ENCODE peak calls at places on chromosomes 3 and 15, in ten cellular contexts. O is AG20443, S is GM20000, K is RPMI7951, D is NCI-H1105, R is GM12865, I is activated gamma-delta T cell treated with Interleukin-2 at 50 U/mL for 16 hours, C is MM.1S, Y is cardiac fibroblast, G is mesenchymal stem cell. Z is an unnamed sample.

GRCh38 chr3:126558336-126559071 is at the start of gene C3orf22:
- DNase-seq in O (peak; percentile 4), S (no peak), K (no peak), D (no peak), R (no peak), I (no peak), C (no peak), Y (no peak), G (no peak), Z (no peak)

GRCh38 chr3:144033863-144034262 is 62.2 kb downstream of the DIPK2A start:
- DNase-seq in O (no peak), S (no peak), K (no peak), D (no peak), R (no peak), I (no peak), C (no peak), Y (no peak), G (no peak), Z (no peak)

GRCh38 chr3:177574232-177574856 is 377.1 kb upstream of the TBL1XR1 start:
- DNase-seq in O (peak; percentile 34), S (no peak), K (peak; percentile 33), D (no peak), R (no peak), I (no peak), C (no peak), Y (peak; percentile 72), G (peak; percentile 58), Z (no peak)

GRCh38 chr15:44726568-44727461 is 9.5 kb upstream of the TRIM69 start:
- DNase-seq in O (peak; percentile 82), S (peak; percentile 58), K (peak; percentile 96), D (no peak), R (peak; percentile 97), I (peak; percentile 75), C (peak; percentile 95), Y (peak; percentile 93), G (peak; percentile 96), Z (peak; percentile 27)

GRCh38 chr3:42591811-42592210 is 1.2 kb downstream of the SS18L2 start:
- DNase-seq in O (no peak), S (no peak), K (no peak), D (no peak), R (no peak), I (no peak), C (no peak), Y (no peak), G (no peak), Z (no peak)

GRCh38 chr3:147773236-147773635 is 364.1 kb downstream of the ZIC1 start:
- DNase-seq in O (no peak), S (no peak), K (no peak), D (no peak), R (no peak), I (no peak), C (no peak), Y (peak; percentile 3), G (no peak), Z (no peak)

GRCh38 chr3:124985358-124985757 is 50.8 kb upstream of the MUC13 start:
- DNase-seq in O (peak; percentile 88), S (no peak), K (peak; percentile 77), D (no peak), R (no peak), I (no peak), C (no peak), Y (peak; percentile 89), G (peak; percentile 85), Z (no peak)

GRCh38 chr3:102181202-102181920 is 253.5 kb upstream of the ZPLD1 start:
- DNase-seq in O (peak; percentile 65), S (no peak), K (no peak), D (no peak), R (no peak), I (no peak), C (no peak), Y (peak; percentile 84), G (peak; percentile 66), Z (no peak)

GRCh38 chr3:37986479-37987314 is 3.9 kb upstream of the VILL start:
- DNase-seq in O (no peak), S (no peak), K (no peak), D (no peak), R (no peak), I (no peak), C (no peak), Y (no peak), G (no peak), Z (peak; percentile 10)

GRCh38 chr3:177065285-177066028 is 131.8 kb downstream of the TBL1XR1 start:
- DNase-seq in O (no peak), S (no peak), K (no peak), D (no peak), R (no peak), I (no peak), C (no peak), Y (peak; percentile 32), G (peak; percentile 28), Z (no peak)

GRCh38 chr3:99843590-99844260 is 26.1 kb downstream of the CMSS1 start:
- DNase-seq in O (no peak), S (no peak), K (no peak), D (no peak), R (no peak), I (no peak), C (no peak), Y (no peak), G (peak; percentile 46), Z (no peak)

GRCh38 chr3:78690806-78691205 is 1077.0 kb downstream of the ROBO1 start:
- DNase-seq in O (peak; percentile 10), S (no peak), K (no peak), D (no peak), R (no peak), I (no peak), C (no peak), Y (peak; percentile 73), G (no peak), Z (no peak)

GRCh38 chr15:39552546-39552945 is 28.3 kb upstream of the THBS1 start:
- DNase-seq in O (no peak), S (no peak), K (no peak), D (no peak), R (no peak), I (no peak), C (peak; percentile 27), Y (no peak), G (no peak), Z (no peak)

GRCh38 chr3:38996193-38996592 is 55.6 kb downstream of the SCN11A start:
- DNase-seq in O (no peak), S (no peak), K (no peak), D (no peak), R (no peak), I (no peak), C (no peak), Y (no peak), G (no peak), Z (no peak)

GRCh38 chr15:33083232-33084006 is 111.1 kb downstream of the FMN1 start:
- DNase-seq in O (no peak), S (no peak), K (peak; percentile 69), D (no peak), R (no peak), I (no peak), C (no peak), Y (no peak), G (no peak), Z (no peak)

GRCh38 chr3:105906834-105907233 is 38.0 kb upstream of the CBLB start:
- DNase-seq in O (peak; percentile 74), S (no peak), K (no peak), D (no peak), R (no peak), I (no peak), C (no peak), Y (peak; percentile 98), G (peak; percentile 10), Z (no peak)

GRCh38 chr3:48997714-48998637 is 7.9 kb downstream of the P4HTM start:
- DNase-seq in O (no peak), S (no peak), K (no peak), D (peak; percentile 60), R (no peak), I (no peak), C (no peak), Y (no peak), G (no peak), Z (peak; percentile 68)

GRCh38 chr3:138135141-138135832 is 3.1 kb upstream of the A4GNT start:
- DNase-seq in O (no peak), S (no peak), K (no peak), D (no peak), R (no peak), I (no peak), C (no peak), Y (no peak), G (no peak), Z (no peak)

GRCh38 chr3:184258926-184259325 is 2.4 kb downstream of the CAMK2N2 start:
- DNase-seq in O (no peak), S (no peak), K (no peak), D (no peak), R (no peak), I (no peak), C (no peak), Y (no peak), G (no peak), Z (no peak)

GRCh38 chr15:75725719-75726607 is 13.3 kb upstream of the CSPG4 start:
- DNase-seq in O (no peak), S (no peak), K (no peak), D (no peak), R (no peak), I (no peak), C (no peak), Y (no peak), G (peak; percentile 63), Z (no peak)

Z was measured in DMS79 treated with DMSO at 0.1 percent for 48 hours.